ENCODE peak calls at places on chromosomes 16 and 17, in eight cellular contexts. I is esophagus squamous epithelium, L is H1, B is foreskin fibroblast, C is lower leg skin, G is stomach, J is BE2C, Q is bronchial epithelial cell. D is an unnamed sample.

GRCh38 chr16:19716183-19716582 is 1.8 kb downstream of the KNOP1 start:
- DNase-seq in B (no peak), L (no peak), G (no peak), I (no peak), C (no peak), Q (no peak), J (no peak), D (peak)

GRCh38 chr17:39963826-39964225 is 1.0 kb downstream of the GSDMA start:
- DNase-seq in B (no peak), G (no peak), J (no peak), C (no peak), Q (peak), L (no peak), I (no peak), D (no peak)

GRCh38 chr16:35631261-35631945 is 2172.0 kb downstream of the TP53TG3F start:
- DNase-seq in J (no peak), G (no peak), B (no peak), L (no peak), I (no peak), C (no peak), Q (no peak), D (no peak)

GRCh38 chr16:75477680-75478473 is 13.4 kb upstream of the TMEM170A start:
- DNase-seq in Q (peak), I (no peak), L (no peak), B (no peak), G (no peak), C (no peak), J (no peak), D (no peak)

GRCh38 chr17:77606146-77606864 is 352.2 kb upstream of the TNRC6C start:
- DNase-seq in L (peak), C (peak), I (no peak), Q (no peak), J (no peak), G (no peak), B (no peak), D (no peak)

GRCh38 chr17:44987883-44988195 is 19.7 kb upstream of the C1QL1 start:
- DNase-seq in Q (no peak), L (peak), J (no peak), G (no peak), C (no peak), B (no peak), I (no peak), D (no peak)

GRCh38 chr17:49510720-49511110 is 15.6 kb downstream of the NGFR start:
- DNase-seq in Q (no peak), L (no peak), G (no peak), J (no peak), I (no peak), C (no peak), B (no peak), D (no peak)

GRCh38 chr17:78986048-78986648 is 6.4 kb upstream of the LGALS3BP start:
- DNase-seq in B (peak), C (no peak), Q (no peak), L (no peak), G (peak), J (no peak), I (no peak), D (peak)

GRCh38 chr17:64687959-64688358 is 25.9 kb upstream of the SMURF2 start:
- DNase-seq in B (peak), G (no peak), I (no peak), L (no peak), J (no peak), Q (peak), C (no peak), D (no peak)

GRCh38 chr16:27951752-27952151 is 111.8 kb downstream of the GSG1L start:
- DNase-seq in C (no peak), L (no peak), J (no peak), I (no peak), G (no peak), B (no peak), Q (peak), D (no peak)

GRCh38 chr17:4488989-4489595 is 9.6 kb upstream of the SPNS2 start:
- DNase-seq in L (no peak), Q (no peak), J (no peak), C (no peak), G (peak), B (no peak), I (no peak), D (no peak)

GRCh38 chr17:3658784-3659449 is 9.5 kb downstream of the TAX1BP3 start:
- DNase-seq in B (no peak), J (no peak), I (no peak), L (no peak), C (no peak), Q (no peak), G (no peak), D (no peak)

GRCh38 chr17:16273499-16273898 is 56.5 kb downstream of the PIGL start:
- DNase-seq in L (no peak), I (no peak), C (no peak), J (no peak), Q (peak), G (no peak), B (peak), D (no peak)

GRCh38 chr16:8257561-8257960 is 332.8 kb downstream of the TMEM114 start:
- DNase-seq in G (no peak), J (no peak), Q (no peak), B (no peak), C (no peak), I (no peak), L (no peak), D (no peak)

GRCh38 chr17:9798724-9799123 is 7.3 kb upstream of the DHRS7C start:
- DNase-seq in B (no peak), C (no peak), I (no peak), G (no peak), L (no peak), Q (no peak), J (no peak), D (no peak)

GRCh38 chr17:70775667-70776066 is 606.3 kb downstream of the KCNJ2 start:
- DNase-seq in G (no peak), J (peak), I (no peak), C (no peak), L (no peak), Q (no peak), B (peak), D (no peak)

GRCh38 chr17:61863801-61864126 is 436 bp upstream of the BRIP1 start:
- DNase-seq in J (no peak), G (no peak), Q (no peak), L (peak), I (no peak), B (peak), C (no peak), D (no peak)

GRCh38 chr17:3828852-3829232 is 17.2 kb downstream of the NCBP3 start:
- DNase-seq in J (no peak), B (no peak), I (no peak), C (no peak), G (no peak), L (no peak), Q (no peak), D (no peak)

GRCh38 chr17:1252203-1252608 is 18.0 kb upstream of the BHLHA9 start:
- DNase-seq in G (no peak), L (no peak), I (no peak), Q (no peak), B (no peak), J (peak), C (no peak), D (peak)

GRCh38 chr16:47461598-47462266 is 601 bp downstream of the PHKB start:
- DNase-seq in L (no peak), B (peak), Q (peak), I (no peak), J (no peak), G (no peak), C (no peak), D (peak)

GRCh38 chr17:41666708-41667279 is 21.9 kb upstream of the EIF1 start:
- DNase-seq in Q (no peak), B (peak), L (peak), J (peak), I (peak), C (peak), G (peak), D (peak)

GRCh38 chr17:72368191-72368590 is 247.4 kb downstream of the SOX9 start:
- DNase-seq in B (no peak), G (no peak), I (no peak), C (no peak), J (no peak), L (no peak), Q (no peak), D (no peak)

GRCh38 chr16:17408955-17409441 is 61.8 kb downstream of the XYLT1 start:
- DNase-seq in G (no peak), B (no peak), L (no peak), I (no peak), Q (no peak), J (no peak), C (no peak), D (no peak)

GRCh38 chr17:28726912-28727726 is 1.1 kb upstream of the TLCD1 start:
- DNase-seq in B (peak), C (peak), L (peak), Q (peak), J (peak), G (peak), I (no peak), D (peak)

GRCh38 chr17:28726396-28726911 is 421 bp upstream of the TLCD1 start:
- DNase-seq in C (peak), Q (no peak), I (peak), G (peak), J (peak), B (peak), L (no peak), D (peak)

GRCh38 chr17:28724500-28725165 is 1.4 kb downstream of the TLCD1 start:
- DNase-seq in Q (no peak), B (no peak), I (no peak), C (no peak), J (no peak), G (no peak), L (no peak), D (no peak)

GRCh38 chr17:28725660-28726395 is at the start of gene TLCD1:
- DNase-seq in C (peak), L (peak), B (peak), J (peak), G (peak), I (no peak), Q (peak), D (peak)

DNA sequence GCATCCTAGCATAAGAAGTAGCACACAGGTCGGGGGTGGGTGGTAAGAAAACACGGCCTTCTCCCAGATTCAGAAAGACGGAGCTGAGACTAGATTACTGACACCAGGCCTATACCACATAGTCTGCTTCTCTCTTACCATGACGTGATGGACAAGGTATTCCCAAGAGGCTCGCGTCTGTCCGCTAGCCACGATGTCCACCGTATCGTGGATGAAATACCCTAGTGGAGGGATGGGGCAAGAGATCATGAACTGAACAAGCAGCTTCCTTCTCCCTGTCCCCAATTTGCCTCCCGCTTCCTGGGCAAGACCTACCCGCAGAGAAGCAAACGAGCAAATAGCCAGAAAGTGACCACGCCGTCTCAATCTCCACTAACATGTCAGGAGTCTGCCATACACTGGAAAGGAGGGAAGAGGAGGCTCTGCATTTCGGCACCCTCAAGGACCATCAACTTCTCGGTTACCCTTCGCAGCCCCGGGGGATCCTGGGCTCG is 820 bp downstream of the TLCD1 start:
- DNase-seq in G (no peak), J (peak), L (no peak), B (peak), I (no peak), Q (peak), C (no peak), D (peak)
- TF ChIP-seq CTCF in G (no peak), J (peak), L (no peak), B (no peak), I (no peak), Q (peak), C (no peak), D (no peak)

GRCh38 chr17:74893936-74894671 is 671 bp upstream of the FADS6 start:
- DNase-seq in J (no peak), L (no peak), B (no peak), G (no peak), Q (no peak), I (no peak), C (no peak), D (no peak)

GRCh38 chr17:74888440-74888839 is 5.0 kb downstream of the FADS6 start:
- DNase-seq in L (no peak), C (no peak), B (no peak), J (no peak), Q (no peak), G (no peak), I (no peak), D (no peak)

GRCh38 chr17:74892013-74892841 is 1.2 kb downstream of the FADS6 start:
- DNase-seq in B (peak), G (no peak), C (no peak), I (no peak), J (no peak), Q (no peak), L (no peak), D (no peak)

GRCh38 chr17:74890554-74890953 is 2.9 kb downstream of the FADS6 start:
- DNase-seq in G (no peak), Q (no peak), I (no peak), J (no peak), C (no peak), L (no peak), B (no peak), D (no peak)

GRCh38 chr17:74892974-74893911 is at the start of gene FADS6:
- DNase-seq in C (no peak), Q (no peak), L (no peak), B (no peak), I (no peak), J (no peak), G (no peak), D (no peak)
- H3K4me3 ChIP-seq in C (peak), Q (peak), L (peak), B (no peak), I (peak), J (no peak), G (peak), D (peak)

GRCh38 chr17:36949461-36949927 is 740 bp downstream of the AATF start:
- DNase-seq in J (no peak), B (no peak), Q (peak), I (no peak), G (no peak), C (no peak), L (no peak), D (no peak)
- TF ChIP-seq CTCF in J (peak), B (no peak), Q (no peak), I (no peak), G (no peak), C (no peak), L (no peak), D (no peak)

GRCh38 chr16:54097774-54098173 is 188.8 kb downstream of the IRX3 start:
- DNase-seq in J (no peak), L (no peak), Q (no peak), G (no peak), I (no peak), B (no peak), C (no peak), D (no peak)

GRCh38 chr16:54094641-54095040 is 191.9 kb downstream of the IRX3 start:
- DNase-seq in Q (no peak), G (no peak), B (no peak), C (no peak), L (no peak), J (no peak), I (no peak), D (no peak)

GRCh38 chr16:54096607-54097006 is 190.0 kb downstream of the IRX3 start:
- DNase-seq in Q (no peak), C (no peak), G (no peak), L (no peak), B (no peak), I (no peak), J (no peak), D (no peak)

GRCh38 chr16:54090602-54091001 is 196.0 kb downstream of the IRX3 start:
- DNase-seq in C (no peak), B (no peak), L (no peak), Q (no peak), J (no peak), G (no peak), I (no peak), D (no peak)

DNA sequence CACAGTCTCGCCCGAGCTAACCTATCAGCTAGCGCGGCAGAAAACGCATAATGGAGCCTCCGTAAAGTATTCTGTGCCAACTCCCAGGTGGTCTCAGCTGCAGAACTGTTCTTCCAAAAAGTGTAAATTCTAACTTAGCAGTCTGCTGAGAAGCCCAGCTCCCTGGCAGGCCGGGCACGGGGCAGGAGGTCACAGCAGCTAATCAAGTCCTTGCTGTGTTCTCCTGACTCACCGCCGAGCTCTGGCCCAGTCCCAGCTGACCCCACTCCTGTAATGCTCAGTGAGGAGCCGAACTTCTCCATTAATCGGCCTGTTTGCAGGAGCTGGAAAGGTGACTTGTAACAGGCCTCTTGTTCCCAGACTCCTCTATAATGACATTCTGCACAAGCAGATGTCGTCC is 193.3 kb downstream of the IRX3 start:
- DNase-seq in L (no peak), J (no peak), G (no peak), Q (no peak), I (no peak), B (peak), C (no peak), D (no peak)
- H3K4me3 ChIP-seq in L (no peak), J (no peak), G (no peak), Q (no peak), I (no peak), B (no peak), C (no peak), D (no peak)